ENCODE peak calls at places on chromosomes 11 and 22, in four cellular contexts. One of them, this sample, is unnamed. For H3K9me3 and H3K27me3, the result is how much of the 10 kb centered on the place peaks cover.

GRCh38 chr11:30730011-30730410 is 143.9 kb upstream of the MPPED2 start:
- DNase-seq in fibroblast of lung: no peak
- DNase-seq in upper lobe of right lung: no peak
- DNase-seq in thoracic aorta: no peak
- DNase-seq in this sample: no peak

GRCh38 chr11:117839234-117839882 is 14.8 kb upstream of the FXYD2 start:
- DNase-seq in thoracic aorta: no peak
- DNase-seq in upper lobe of right lung: peak
- DNase-seq in fibroblast of lung: no peak
- DNase-seq in this sample: no peak

GRCh38 chr11:75388386-75389275 is 10.7 kb upstream of the RPS3 start:
- DNase-seq in upper lobe of right lung: peak
- DNase-seq in fibroblast of lung: peak
- DNase-seq in thoracic aorta: peak
- DNase-seq in this sample: peak

GRCh38 chr22:31477329-31477728 is 12.3 kb downstream of the EIF4ENIF1 start:
- DNase-seq in upper lobe of right lung: no peak
- DNase-seq in thoracic aorta: no peak
- DNase-seq in fibroblast of lung: no peak
- DNase-seq in this sample: no peak

GRCh38 chr11:71140206-71140919 is 112.0 kb downstream of the SHANK2 start:
- DNase-seq in fibroblast of lung: peak
- DNase-seq in upper lobe of right lung: peak
- DNase-seq in thoracic aorta: no peak
- DNase-seq in this sample: no peak

GRCh38 chr22:17637490-17638181 is 921 bp upstream of the BCL2L13 start:
- DNase-seq in fibroblast of lung: no peak
- DNase-seq in upper lobe of right lung: no peak
- DNase-seq in thoracic aorta: no peak
- DNase-seq in this sample: no peak

GRCh38 chr11:126716456-126717083 is 284.0 kb downstream of the KIRREL3 start:
- DNase-seq in fibroblast of lung: peak
- DNase-seq in thoracic aorta: no peak
- DNase-seq in upper lobe of right lung: no peak
- DNase-seq in this sample: peak

GRCh38 chr11:121665211-121665838 is 212.6 kb upstream of the SORL1-AS1 start:
- DNase-seq in thoracic aorta: no peak
- DNase-seq in fibroblast of lung: no peak
- DNase-seq in upper lobe of right lung: no peak
- DNase-seq in this sample: no peak

GRCh38 chr22:36398602-36399472 is 11.1 kb upstream of the MYH9 start:
- DNase-seq in thoracic aorta: no peak
- DNase-seq in fibroblast of lung: peak
- DNase-seq in upper lobe of right lung: no peak
- DNase-seq in this sample: no peak

GRCh38 chr11:91997178-91997577 is 227.4 kb upstream of the FAT3 start:
- DNase-seq in fibroblast of lung: no peak
- DNase-seq in upper lobe of right lung: no peak
- DNase-seq in thoracic aorta: no peak
- DNase-seq in this sample: no peak

GRCh38 chr22:45844009-45844408 is 133.0 kb downstream of the WNT7B start:
- DNase-seq in fibroblast of lung: no peak
- DNase-seq in upper lobe of right lung: no peak
- DNase-seq in thoracic aorta: no peak
- DNase-seq in this sample: no peak

GRCh38 chr22:31492151-31492550 is 2.5 kb upstream of the EIF4ENIF1 start:
- DNase-seq in upper lobe of right lung: no peak
- DNase-seq in fibroblast of lung: no peak
- DNase-seq in thoracic aorta: no peak
- DNase-seq in this sample: no peak

GRCh38 chr11:69949327-69949726 is 128.8 kb upstream of the ANO1 start:
- DNase-seq in thoracic aorta: peak
- DNase-seq in upper lobe of right lung: peak
- DNase-seq in fibroblast of lung: peak
- DNase-seq in this sample: no peak

GRCh38 chr11:122253541-122254317 is 137.7 kb upstream of the BLID start:
- DNase-seq in upper lobe of right lung: no peak
- DNase-seq in thoracic aorta: no peak
- DNase-seq in fibroblast of lung: peak
- DNase-seq in this sample: no peak

GRCh38 chr22:46149493-46149997 is 781 bp upstream of the PPARA start:
- DNase-seq in fibroblast of lung: no peak
- DNase-seq in upper lobe of right lung: peak
- DNase-seq in thoracic aorta: no peak
- DNase-seq in this sample: peak

GRCh38 chr11:2399488-2400068 is 972 bp upstream of the TSSC4 start:
- DNase-seq in upper lobe of right lung: no peak
- DNase-seq in fibroblast of lung: no peak
- DNase-seq in thoracic aorta: no peak
- DNase-seq in this sample: no peak

GRCh38 chr22:29477919-29478318 is 2.1 kb upstream of the NEFH start:
- DNase-seq in upper lobe of right lung: no peak
- DNase-seq in fibroblast of lung: no peak
- DNase-seq in thoracic aorta: no peak
- DNase-seq in this sample: no peak

GRCh38 chr11:9265211-9266131 is at the start of gene DENND5A:
- DNase-seq in upper lobe of right lung: peak
- DNase-seq in thoracic aorta: peak
- DNase-seq in fibroblast of lung: peak
- DNase-seq in this sample: peak

GRCh38 chr22:42997577-42997976 is 17.4 kb downstream of the PACSIN2 start:
- DNase-seq in upper lobe of right lung: no peak
- DNase-seq in thoracic aorta: no peak
- DNase-seq in fibroblast of lung: no peak
- DNase-seq in this sample: no peak

GRCh38 chr22:24389680-24390079 is 37.7 kb upstream of the ADORA2A start:
- DNase-seq in thoracic aorta: no peak
- DNase-seq in fibroblast of lung: no peak
- DNase-seq in upper lobe of right lung: no peak
- DNase-seq in this sample: no peak

GRCh38 chr11:110801328-110801727 is 89.1 kb upstream of the ARHGAP20 start:
- DNase-seq in thoracic aorta: no peak
- DNase-seq in fibroblast of lung: no peak
- DNase-seq in upper lobe of right lung: no peak
- DNase-seq in this sample: no peak

GRCh38 chr11:23577296-23577695 is 717.0 kb upstream of the CCDC179 start:
- DNase-seq in fibroblast of lung: no peak
- DNase-seq in upper lobe of right lung: no peak
- DNase-seq in thoracic aorta: no peak
- DNase-seq in this sample: no peak

GRCh38 chr11:128324531-128325141 is 262.7 kb downstream of the ETS1 start:
- DNase-seq in fibroblast of lung: no peak
- DNase-seq in thoracic aorta: no peak
- DNase-seq in upper lobe of right lung: no peak
- DNase-seq in this sample: no peak

GRCh38 chr11:134939905-134940304 is 527.9 kb upstream of the B3GAT1 start:
- DNase-seq in thoracic aorta: no peak
- DNase-seq in upper lobe of right lung: no peak
- DNase-seq in fibroblast of lung: no peak
- DNase-seq in this sample: no peak
- TF ChIP-seq CTCF in thoracic aorta: no peak
- TF ChIP-seq CTCF in upper lobe of right lung: peak
- TF ChIP-seq CTCF in fibroblast of lung: no peak
- TF ChIP-seq CTCF in this sample: no peak

GRCh38 chr11:83319346-83319745 is 33.2 kb upstream of the CCDC90B start:
- DNase-seq in thoracic aorta: no peak
- DNase-seq in fibroblast of lung: no peak
- DNase-seq in upper lobe of right lung: no peak
- DNase-seq in this sample: no peak
- H3K9me3 ChIP-seq in thoracic aorta: under half
- H3K9me3 ChIP-seq in fibroblast of lung: under half
- H3K9me3 ChIP-seq in upper lobe of right lung: under half
- H3K9me3 ChIP-seq in this sample: under half

GRCh38 chr11:32016111-32016510 is 74.8 kb upstream of the RCN1 start:
- DNase-seq in fibroblast of lung: no peak
- DNase-seq in thoracic aorta: no peak
- DNase-seq in upper lobe of right lung: no peak
- DNase-seq in this sample: no peak

GRCh38 chr11:32015435-32015834 is 75.4 kb upstream of the RCN1 start:
- DNase-seq in fibroblast of lung: no peak
- DNase-seq in thoracic aorta: no peak
- DNase-seq in upper lobe of right lung: no peak
- DNase-seq in this sample: no peak

GRCh38 chr11:32012066-32012465 is 78.8 kb upstream of the RCN1 start:
- DNase-seq in fibroblast of lung: no peak
- DNase-seq in upper lobe of right lung: no peak
- DNase-seq in thoracic aorta: no peak
- DNase-seq in this sample: no peak

GRCh38 chr11:32008879-32009548 is 81.9 kb upstream of the RCN1 start:
- DNase-seq in thoracic aorta: no peak
- DNase-seq in fibroblast of lung: no peak
- DNase-seq in upper lobe of right lung: no peak
- DNase-seq in this sample: no peak

DNA sequence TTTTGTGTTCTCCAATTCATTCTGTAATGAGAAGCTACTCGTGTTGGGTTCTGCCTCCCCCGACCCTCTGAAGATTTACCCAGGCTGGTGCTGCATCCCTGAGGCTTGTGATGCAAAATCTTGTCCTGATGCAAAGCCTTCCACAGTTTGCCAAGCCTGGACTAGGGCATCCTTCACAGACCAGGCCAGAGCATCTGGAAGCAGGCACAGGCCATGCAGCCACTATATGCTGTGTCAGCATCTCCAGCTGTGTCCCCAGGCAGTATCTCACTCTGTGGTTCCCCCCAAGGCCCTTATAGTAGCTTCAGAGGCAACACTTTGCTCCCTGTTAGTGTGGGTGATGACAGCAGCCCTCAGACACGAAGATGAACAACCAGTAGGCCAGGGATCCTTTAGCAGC is 77.3 kb upstream of the RCN1 start:
- DNase-seq in thoracic aorta: no peak
- DNase-seq in upper lobe of right lung: no peak
- DNase-seq in fibroblast of lung: no peak
- DNase-seq in this sample: no peak
- H3K27me3 ChIP-seq in thoracic aorta: under half
- H3K27me3 ChIP-seq in upper lobe of right lung: under half
- H3K27me3 ChIP-seq in fibroblast of lung: under half
- H3K27me3 ChIP-seq in this sample: under half

GRCh38 chr11:90113541-90113940 is 20.9 kb upstream of the NAALAD2 start:
- DNase-seq in upper lobe of right lung: no peak
- DNase-seq in thoracic aorta: no peak
- DNase-seq in fibroblast of lung: no peak
- DNase-seq in this sample: no peak
- TF ChIP-seq CTCF in upper lobe of right lung: peak
- TF ChIP-seq CTCF in thoracic aorta: no peak
- TF ChIP-seq CTCF in fibroblast of lung: no peak
- TF ChIP-seq CTCF in this sample: peak

GRCh38 chr22:49417833-49418232 is 409.8 kb downstream of the BRD1 start:
- DNase-seq in upper lobe of right lung: no peak
- DNase-seq in thoracic aorta: no peak
- DNase-seq in fibroblast of lung: no peak
- DNase-seq in this sample: no peak
- H3K9me3 ChIP-seq in upper lobe of right lung: under half
- H3K9me3 ChIP-seq in thoracic aorta: under half
- H3K9me3 ChIP-seq in fibroblast of lung: under half
- H3K9me3 ChIP-seq in this sample: under half

GRCh38 chr22:20803696-20804324 is 29.9 kb downstream of the SERPIND1 start:
- DNase-seq in upper lobe of right lung: no peak
- DNase-seq in fibroblast of lung: peak
- DNase-seq in thoracic aorta: no peak
- DNase-seq in this sample: no peak
- H3K27me3 ChIP-seq in upper lobe of right lung: under half
- H3K27me3 ChIP-seq in fibroblast of lung: under half
- H3K27me3 ChIP-seq in thoracic aorta: under half
- H3K27me3 ChIP-seq in this sample: under half